ENCODE peak calls at places on chromosome 11, in four cellular contexts. One of them, this sample, is unnamed. For H3K4me1 and H3K9me3, the result is how much of the 10 kb centered on the place peaks cover.

GRCh38 chr11:59195596-59195995 is 17.1 kb downstream of the MPEG1 start:
- DNase-seq in mucosa of descending colon: no peak
- DNase-seq in GM23248: no peak
- DNase-seq in transverse colon: no peak
- DNase-seq in this sample: no peak

GRCh38 chr11:35047179-35047578 is 91.8 kb upstream of the CD44 start:
- DNase-seq in mucosa of descending colon: no peak
- DNase-seq in GM23248: no peak
- DNase-seq in transverse colon: no peak
- DNase-seq in this sample: no peak

GRCh38 chr11:123475478-123475877 is 45.4 kb downstream of the GRAMD1B start:
- DNase-seq in mucosa of descending colon: no peak
- DNase-seq in GM23248: peak
- DNase-seq in transverse colon: no peak
- DNase-seq in this sample: no peak

GRCh38 chr11:113334183-113334582 is 19.8 kb downstream of the TTC12 start:
- DNase-seq in mucosa of descending colon: no peak
- DNase-seq in GM23248: no peak
- DNase-seq in transverse colon: no peak
- DNase-seq in this sample: no peak

GRCh38 chr11:11731311-11732083 is 109.7 kb upstream of the GALNT18 start:
- DNase-seq in mucosa of descending colon: no peak
- DNase-seq in GM23248: peak
- DNase-seq in transverse colon: no peak
- DNase-seq in this sample: no peak

GRCh38 chr11:128548655-128549255 is 38.6 kb downstream of the ETS1 start:
- DNase-seq in mucosa of descending colon: peak
- DNase-seq in GM23248: peak
- DNase-seq in transverse colon: peak
- DNase-seq in this sample: peak

GRCh38 chr11:107438148-107438547 is 19.5 kb downstream of the CWF19L2 start:
- DNase-seq in mucosa of descending colon: no peak
- DNase-seq in GM23248: no peak
- DNase-seq in transverse colon: no peak
- DNase-seq in this sample: no peak

GRCh38 chr11:12724301-12725046 is 50.3 kb downstream of the TEAD1 start:
- DNase-seq in mucosa of descending colon: peak
- DNase-seq in GM23248: peak
- DNase-seq in transverse colon: peak
- DNase-seq in this sample: peak

GRCh38 chr11:68153742-68154141 is 32.6 kb upstream of the CHKA start:
- DNase-seq in mucosa of descending colon: peak
- DNase-seq in GM23248: no peak
- DNase-seq in transverse colon: peak
- DNase-seq in this sample: no peak

GRCh38 chr11:73916435-73916834 is 34.4 kb upstream of the DNAJB13 start:
- DNase-seq in mucosa of descending colon: no peak
- DNase-seq in GM23248: peak
- DNase-seq in transverse colon: no peak
- DNase-seq in this sample: no peak

GRCh38 chr11:69010361-69010891 is 2.6 kb downstream of the MRGPRF start:
- DNase-seq in mucosa of descending colon: no peak
- DNase-seq in GM23248: peak
- DNase-seq in transverse colon: no peak
- DNase-seq in this sample: no peak

GRCh38 chr11:132064987-132065620 is 694.7 kb downstream of the NTM start:
- DNase-seq in mucosa of descending colon: no peak
- DNase-seq in GM23248: peak
- DNase-seq in transverse colon: no peak
- DNase-seq in this sample: no peak

GRCh38 chr11:2583605-2583958 is 116.2 kb downstream of the KCNQ1OT1 start:
- DNase-seq in mucosa of descending colon: no peak
- DNase-seq in GM23248: no peak
- DNase-seq in transverse colon: no peak
- DNase-seq in this sample: no peak

GRCh38 chr11:115256326-115257197 is 247.7 kb downstream of the CADM1 start:
- DNase-seq in mucosa of descending colon: no peak
- DNase-seq in GM23248: no peak
- DNase-seq in transverse colon: peak
- DNase-seq in this sample: no peak
- H3K4me1 ChIP-seq in mucosa of descending colon: under half
- H3K4me1 ChIP-seq in GM23248: under half
- H3K4me1 ChIP-seq in transverse colon: under half
- H3K4me1 ChIP-seq in this sample: under half

GRCh38 chr11:91761406-91762027 is 463.1 kb upstream of the FAT3 start:
- DNase-seq in mucosa of descending colon: no peak
- DNase-seq in GM23248: no peak
- DNase-seq in transverse colon: no peak
- DNase-seq in this sample: no peak
- H3K9me3 ChIP-seq in mucosa of descending colon: under half
- H3K9me3 ChIP-seq in GM23248: under half
- H3K9me3 ChIP-seq in transverse colon: under half
- H3K9me3 ChIP-seq in this sample: under half

GRCh38 chr11:44308256-44308922 is 1.6 kb downstream of the ALX4 start:
- DNase-seq in mucosa of descending colon: no peak
- DNase-seq in GM23248: no peak
- DNase-seq in transverse colon: no peak
- DNase-seq in this sample: no peak

GRCh38 chr11:44308923-44309482 is 936 bp downstream of the ALX4 start:
- DNase-seq in mucosa of descending colon: no peak
- DNase-seq in GM23248: peak
- DNase-seq in transverse colon: no peak
- DNase-seq in this sample: no peak

GRCh38 chr11:44310198-44310455 is 188 bp upstream of the ALX4 start:
- DNase-seq in mucosa of descending colon: no peak
- DNase-seq in GM23248: no peak
- DNase-seq in transverse colon: no peak
- DNase-seq in this sample: no peak

GRCh38 chr11:44310456-44311272 is 725 bp upstream of the ALX4 start:
- DNase-seq in mucosa of descending colon: no peak
- DNase-seq in GM23248: no peak
- DNase-seq in transverse colon: no peak
- DNase-seq in this sample: no peak

GRCh38 chr11:44309483-44310197 is at the start of gene ALX4:
- DNase-seq in mucosa of descending colon: no peak
- DNase-seq in GM23248: peak
- DNase-seq in transverse colon: no peak
- DNase-seq in this sample: peak
- H3K4me3 ChIP-seq in mucosa of descending colon: no peak
- H3K4me3 ChIP-seq in GM23248: peak
- H3K4me3 ChIP-seq in transverse colon: no peak
- H3K4me3 ChIP-seq in this sample: peak

GRCh38 chr11:66326261-66327111 is 9.6 kb upstream of the CD248 start:
- DNase-seq in mucosa of descending colon: peak
- DNase-seq in GM23248: peak
- DNase-seq in transverse colon: no peak
- DNase-seq in this sample: peak
- H3K4me1 ChIP-seq in mucosa of descending colon: under half
- H3K4me1 ChIP-seq in GM23248: half or more
- H3K4me1 ChIP-seq in transverse colon: under half
- H3K4me1 ChIP-seq in this sample: under half

DNA sequence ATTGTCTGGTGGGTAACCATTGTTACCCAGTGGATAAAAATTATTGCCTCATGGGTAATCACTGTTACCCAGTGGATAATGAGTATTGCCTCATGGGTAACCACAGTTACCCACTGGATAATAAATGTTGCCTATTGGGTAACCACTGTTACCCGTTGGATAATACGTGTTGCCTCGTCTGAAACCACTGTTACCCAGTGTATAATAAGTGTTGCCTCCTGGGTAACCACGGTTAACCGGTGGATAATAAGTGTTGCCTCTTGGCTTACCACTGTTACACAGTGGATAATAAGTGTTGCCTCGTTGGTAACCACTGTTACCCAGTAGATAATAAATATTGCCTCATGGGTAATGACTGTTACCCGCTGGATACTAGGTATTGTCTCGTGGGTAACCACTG is 20.9 kb upstream of the NXPE4 start:
- DNase-seq in mucosa of descending colon: no peak
- DNase-seq in GM23248: no peak
- DNase-seq in transverse colon: no peak
- DNase-seq in this sample: no peak
- H3K9me3 ChIP-seq in mucosa of descending colon: under half
- H3K9me3 ChIP-seq in GM23248: under half
- H3K9me3 ChIP-seq in transverse colon: under half
- H3K9me3 ChIP-seq in this sample: under half

DNA sequence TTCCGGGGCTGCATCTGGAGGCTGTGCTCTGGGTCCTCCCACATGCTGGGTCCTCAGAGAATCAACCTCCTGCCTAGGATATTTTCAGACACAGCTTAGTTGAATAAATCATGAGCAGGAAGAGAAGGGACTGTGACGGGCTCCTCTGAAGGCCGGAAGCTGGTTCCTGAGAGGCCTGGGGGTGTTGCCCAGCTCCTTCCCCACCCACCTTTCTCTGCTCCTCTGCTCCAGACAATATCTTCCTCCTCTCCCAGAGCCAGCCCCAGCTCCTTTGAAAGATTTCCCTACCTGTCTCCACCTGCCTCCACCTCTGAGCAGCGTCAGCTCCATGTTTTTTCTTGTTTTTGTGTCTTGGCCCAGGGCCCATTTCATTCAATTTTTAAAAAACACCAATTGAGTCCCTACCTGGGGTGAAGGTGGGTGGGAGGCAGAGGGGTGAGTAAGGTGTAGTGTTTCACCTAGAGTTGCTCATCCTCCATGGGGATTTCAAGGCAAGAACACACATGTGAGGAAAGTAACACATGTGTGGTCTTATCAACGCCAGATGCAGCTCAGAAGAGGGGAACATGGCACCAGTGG is 24.8 kb upstream of the THY1 start:
- DNase-seq in mucosa of descending colon: no peak
- DNase-seq in GM23248: no peak
- DNase-seq in transverse colon: no peak
- DNase-seq in this sample: no peak
- H3K4me3 ChIP-seq in mucosa of descending colon: no peak
- H3K4me3 ChIP-seq in GM23248: no peak
- H3K4me3 ChIP-seq in transverse colon: no peak
- H3K4me3 ChIP-seq in this sample: no peak

DNA sequence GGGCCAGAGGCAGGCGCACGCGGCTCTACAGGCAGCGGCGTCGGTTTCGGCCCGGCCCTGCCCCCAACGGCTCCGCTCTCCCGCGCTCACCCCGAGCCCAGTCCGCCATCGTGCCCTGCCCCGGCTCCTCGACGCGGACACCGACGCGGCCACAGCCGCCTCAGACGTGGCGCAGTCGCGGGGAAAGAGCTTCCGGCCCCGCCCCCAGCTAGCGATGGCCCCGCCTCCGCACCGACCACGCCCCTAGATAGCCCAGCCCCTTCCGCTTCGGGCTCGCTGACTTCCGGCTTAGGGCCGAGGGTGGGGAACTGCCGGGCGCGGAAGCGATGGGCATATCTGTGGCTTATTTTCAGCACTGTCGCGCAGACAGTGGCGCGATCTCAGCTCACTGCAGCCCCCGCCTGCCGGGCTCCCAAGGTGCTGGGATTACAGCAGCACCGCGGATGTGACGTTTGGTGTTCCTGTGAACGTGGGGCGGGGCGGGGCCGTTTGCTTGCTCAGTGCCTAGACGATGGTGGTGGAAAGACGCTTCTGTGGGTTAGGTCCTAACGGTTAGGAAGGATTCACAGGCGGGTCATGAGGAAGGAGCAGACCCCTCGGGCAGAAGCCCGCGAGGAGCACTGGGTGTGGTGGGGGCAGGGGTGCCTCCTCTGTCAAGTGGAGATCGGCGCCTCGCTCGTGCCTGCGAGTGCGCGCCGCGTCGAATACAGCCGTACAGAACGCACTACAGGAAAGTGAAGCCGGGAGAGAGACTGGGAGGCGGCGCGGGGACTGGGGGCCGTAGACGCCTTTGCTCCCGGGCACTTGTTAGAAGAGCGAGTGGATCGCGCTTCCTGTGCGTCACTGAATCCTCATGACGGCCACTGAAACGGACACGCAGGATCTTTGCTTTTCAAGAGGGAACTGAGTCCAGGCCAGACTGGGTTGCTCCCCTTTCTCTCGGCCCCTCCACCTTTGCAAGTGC is at the start of the genes BET1L and RIC8A:
- DNase-seq in mucosa of descending colon: peak
- DNase-seq in GM23248: peak
- DNase-seq in transverse colon: peak
- DNase-seq in this sample: peak
- H3K4me1 ChIP-seq in mucosa of descending colon: under half
- H3K4me1 ChIP-seq in GM23248: under half
- H3K4me1 ChIP-seq in transverse colon: under half
- H3K4me1 ChIP-seq in this sample: under half

DNA sequence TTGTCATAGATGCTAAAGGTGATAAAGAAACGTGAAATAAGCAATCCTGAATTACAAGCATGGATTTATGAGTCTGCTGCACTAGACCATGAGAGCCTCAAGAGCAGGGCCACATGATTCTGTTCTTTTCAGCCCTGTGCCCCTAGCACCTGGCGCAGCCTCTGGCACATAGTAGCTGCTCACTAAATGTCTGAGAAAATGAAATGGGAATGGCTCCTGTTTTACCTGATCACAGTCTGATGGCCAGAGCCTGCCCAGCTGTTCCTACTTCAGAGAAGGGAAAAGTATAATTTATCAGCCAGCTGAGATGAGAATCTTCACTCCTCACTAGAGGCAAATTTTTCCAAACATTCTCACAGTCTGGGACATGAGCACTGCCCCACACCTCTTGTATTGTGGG is 10.7 kb upstream of the PKNOX2 start:
- DNase-seq in mucosa of descending colon: no peak
- DNase-seq in GM23248: no peak
- DNase-seq in transverse colon: no peak
- DNase-seq in this sample: no peak
- H3K9me3 ChIP-seq in mucosa of descending colon: under half
- H3K9me3 ChIP-seq in GM23248: under half
- H3K9me3 ChIP-seq in transverse colon: under half
- H3K9me3 ChIP-seq in this sample: under half

DNA sequence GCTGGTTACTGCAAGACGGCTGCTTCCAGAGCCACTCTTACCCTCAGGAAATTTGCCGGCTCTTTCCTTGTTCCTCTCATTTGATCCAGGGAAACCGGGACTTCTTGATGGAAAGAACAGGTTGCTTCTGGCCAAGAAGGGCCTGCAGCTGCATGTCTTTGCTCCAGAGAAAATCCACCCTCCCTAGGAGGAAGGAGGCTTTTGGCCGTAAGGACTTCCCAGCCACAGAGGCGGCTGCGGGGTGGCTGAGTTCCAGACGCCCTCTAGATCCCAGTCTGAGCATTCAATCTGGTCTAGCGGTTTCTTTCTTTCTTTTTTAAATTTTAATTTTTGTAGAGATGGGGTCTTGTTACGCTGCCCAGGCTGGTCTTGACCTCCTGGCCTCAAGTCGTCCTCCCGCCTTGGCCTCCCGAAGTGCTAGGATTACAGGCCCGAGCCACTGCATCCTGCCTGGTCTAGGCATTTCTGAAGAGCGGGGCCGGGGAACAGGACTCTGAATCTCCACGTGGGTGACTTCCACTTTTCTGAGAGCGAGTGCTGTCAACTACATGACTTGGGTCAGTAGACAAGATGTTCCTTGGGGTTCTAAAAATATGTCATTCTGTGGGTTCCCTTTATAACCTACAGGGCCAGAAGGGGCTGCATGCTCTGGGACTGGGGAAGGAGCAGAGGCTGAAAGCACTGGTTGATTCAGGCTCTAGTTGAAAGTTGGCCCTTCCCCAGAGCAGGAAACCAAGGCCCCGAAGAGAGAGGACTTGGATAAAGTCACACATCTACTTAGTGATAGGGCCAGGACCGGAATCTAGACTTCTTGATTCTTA is 9.7 kb downstream of the ADAMTS15 start:
- DNase-seq in mucosa of descending colon: no peak
- DNase-seq in GM23248: peak
- DNase-seq in transverse colon: no peak
- DNase-seq in this sample: peak
- H3K4me3 ChIP-seq in mucosa of descending colon: no peak
- H3K4me3 ChIP-seq in GM23248: peak
- H3K4me3 ChIP-seq in transverse colon: no peak
- H3K4me3 ChIP-seq in this sample: no peak

GRCh38 chr11:31240340-31240904 is 129.1 kb downstream of the DCDC1 start:
- DNase-seq in mucosa of descending colon: no peak
- DNase-seq in GM23248: peak
- DNase-seq in transverse colon: no peak
- DNase-seq in this sample: no peak
- H3K4me1 ChIP-seq in mucosa of descending colon: under half
- H3K4me1 ChIP-seq in GM23248: under half
- H3K4me1 ChIP-seq in transverse colon: under half
- H3K4me1 ChIP-seq in this sample: under half

This sample was measured in right cardiac atrium.